ENCODE peak calls at places on chromosomes 2 and 18, in eight cellular contexts. A is activated CD4-positive, CD25-positive, alpha-beta regulatory T cell treated with anti-CD3 and anti-CD28 coated beads, Interleukin-2, amount 50 U/mL, for 72 hours; J is left ventricle myocardium superior; H is glutamatergic neuron; O is Peyer's patch; E is NCI-H1694 treated with DMSO at 0.1 percent for 48 hours; F is dermis blood vessel endothelial cell; S is NCI-H460. Z is an unnamed sample.
A peak's percentile ranks its signal among the peaks of the same experiment; 100 is the strongest.

GRCh38 chr18:13612111-13612997 is 114.0 kb downstream of the FAM210A start:
- DNase-seq in O (peak; percentile 97), F (no peak), H (no peak), S (no peak), A (peak; percentile 61), J (no peak), E (no peak), Z (no peak)

GRCh38 chr2:160351978-160352377 is 141.6 kb downstream of the RBMS1 start:
- DNase-seq in J (no peak), E (no peak), S (no peak), O (no peak), A (no peak), F (no peak), H (no peak), Z (peak; percentile 50)

GRCh38 chr2:183227191-183227590 is 102.9 kb downstream of the NUP35 start:
- DNase-seq in E (no peak), S (no peak), J (no peak), H (peak; percentile 27), A (no peak), F (no peak), O (no peak), Z (no peak)

GRCh38 chr2:150371066-150371812 is 116.2 kb downstream of the RND3 start:
- DNase-seq in S (no peak), E (no peak), J (no peak), H (no peak), F (no peak), O (no peak), A (no peak), Z (no peak)

GRCh38 chr2:120763516-120763915 is 27.8 kb downstream of the GLI2 start:
- DNase-seq in F (no peak), A (no peak), H (peak; percentile 15), O (no peak), J (peak; percentile 41), S (peak; percentile 18), E (no peak), Z (no peak)

GRCh38 chr2:240965905-240966456 is 32.4 kb upstream of the SNED1 start:
- DNase-seq in O (no peak), J (peak; percentile 19), E (no peak), A (peak; percentile 25), F (no peak), H (no peak), S (no peak), Z (no peak)

GRCh38 chr18:23992119-23992940 is 22.2 kb upstream of the TTC39C start:
- DNase-seq in E (no peak), H (no peak), O (peak; percentile 42), F (peak; percentile 4), J (peak; percentile 75), S (no peak), A (no peak), Z (no peak)

GRCh38 chr2:10410716-10411437 is 37.2 kb downstream of the ODC1 start:
- DNase-seq in F (no peak), H (no peak), S (no peak), J (no peak), A (no peak), O (no peak), E (no peak), Z (no peak)

GRCh38 chr18:35231052-35231451 is 9.8 kb upstream of the ZNF397 start:
- DNase-seq in E (peak; percentile 73), A (peak; percentile 69), F (peak; percentile 90), J (peak; percentile 78), O (peak; percentile 83), S (peak; percentile 71), H (peak; percentile 87), Z (peak; percentile 77)

GRCh38 chr2:179741317-179741716 is 120.1 kb downstream of the ZNF385B start:
- DNase-seq in F (no peak), H (no peak), O (no peak), S (no peak), J (no peak), E (no peak), A (no peak), Z (no peak)

GRCh38 chr18:7291046-7291445 is 60.2 kb downstream of the LRRC30 start:
- DNase-seq in E (no peak), O (no peak), H (no peak), A (no peak), J (no peak), F (peak; percentile 69), S (no peak), Z (no peak)

GRCh38 chr18:41128545-41128944 is 826.5 kb upstream of the PIK3C3 start:
- DNase-seq in J (no peak), H (no peak), O (no peak), F (no peak), S (no peak), A (no peak), E (no peak), Z (peak; percentile 36)

GRCh38 chr2:64939332-64939917 is 49.8 kb upstream of the SLC1A4 start:
- DNase-seq in E (no peak), O (peak; percentile 60), F (no peak), H (no peak), J (no peak), A (no peak), S (no peak), Z (no peak)

GRCh38 chr2:218662827-218663226 is 3.3 kb downstream of the BCS1L start:
- DNase-seq in E (no peak), S (no peak), J (no peak), O (no peak), H (no peak), F (no peak), A (no peak), Z (no peak)